ENCODE peak calls at places on chromosomes 16 and 17, in nine cellular contexts. J is H1; L is A549; D is naive thymus-derived CD4-positive, alpha-beta T cell; N is colonic mucosa; V is CD4-positive, CD25-positive, alpha-beta regulatory T cell; I is dorsolateral prefrontal cortex; S is suprapubic skin; G is OCI-LY7. T is an unnamed sample.

GRCh38 chr17:67042104-67042899 is 2.1 kb upstream of the CACNG1 start:
- DNase-seq in L (no peak), S (no peak), V (no peak), J (no peak), N (no peak), G (no peak), D (no peak), I (no peak), T (no peak)

GRCh38 chr16:90002759-90003158 is 16.5 kb downstream of the DBNDD1 start:
- DNase-seq in J (no peak), D (no peak), V (no peak), L (no peak), S (no peak), G (no peak), I (no peak), N (no peak), T (no peak)

GRCh38 chr17:78387982-78388941 is 9.8 kb downstream of the PGS1 start:
- DNase-seq in V (no peak), S (no peak), L (no peak), D (no peak), N (no peak), G (peak; percentile 76), J (no peak), I (no peak), T (no peak)

GRCh38 chr17:42034059-42034458 is 14.2 kb downstream of the NKIRAS2 start:
- DNase-seq in S (no peak), D (no peak), V (no peak), N (no peak), G (peak; percentile 64), J (no peak), I (no peak), L (no peak), T (no peak)

GRCh38 chr16:46632778-46633733 is 11.9 kb upstream of the SHCBP1 start:
- DNase-seq in S (no peak), V (no peak), D (no peak), G (no peak), J (peak; percentile 5), L (no peak), I (no peak), N (no peak), T (no peak)

GRCh38 chr17:1299729-1300579 is 20.5 kb downstream of the TRARG1 start:
- DNase-seq in V (no peak), I (no peak), N (no peak), J (no peak), D (no peak), L (no peak), G (no peak), S (no peak), T (no peak)

GRCh38 chr16:14525596-14525995 is 104.5 kb downstream of the PARN start:
- DNase-seq in J (no peak), S (no peak), V (no peak), D (no peak), L (no peak), G (no peak), N (no peak), I (no peak), T (no peak)

GRCh38 chr17:15510361-15510760 is 42.9 kb upstream of the CDRT4 start:
- DNase-seq in I (no peak), S (no peak), D (no peak), G (no peak), J (no peak), V (no peak), L (peak; percentile 41), N (no peak), T (peak; percentile 31)

DNA sequence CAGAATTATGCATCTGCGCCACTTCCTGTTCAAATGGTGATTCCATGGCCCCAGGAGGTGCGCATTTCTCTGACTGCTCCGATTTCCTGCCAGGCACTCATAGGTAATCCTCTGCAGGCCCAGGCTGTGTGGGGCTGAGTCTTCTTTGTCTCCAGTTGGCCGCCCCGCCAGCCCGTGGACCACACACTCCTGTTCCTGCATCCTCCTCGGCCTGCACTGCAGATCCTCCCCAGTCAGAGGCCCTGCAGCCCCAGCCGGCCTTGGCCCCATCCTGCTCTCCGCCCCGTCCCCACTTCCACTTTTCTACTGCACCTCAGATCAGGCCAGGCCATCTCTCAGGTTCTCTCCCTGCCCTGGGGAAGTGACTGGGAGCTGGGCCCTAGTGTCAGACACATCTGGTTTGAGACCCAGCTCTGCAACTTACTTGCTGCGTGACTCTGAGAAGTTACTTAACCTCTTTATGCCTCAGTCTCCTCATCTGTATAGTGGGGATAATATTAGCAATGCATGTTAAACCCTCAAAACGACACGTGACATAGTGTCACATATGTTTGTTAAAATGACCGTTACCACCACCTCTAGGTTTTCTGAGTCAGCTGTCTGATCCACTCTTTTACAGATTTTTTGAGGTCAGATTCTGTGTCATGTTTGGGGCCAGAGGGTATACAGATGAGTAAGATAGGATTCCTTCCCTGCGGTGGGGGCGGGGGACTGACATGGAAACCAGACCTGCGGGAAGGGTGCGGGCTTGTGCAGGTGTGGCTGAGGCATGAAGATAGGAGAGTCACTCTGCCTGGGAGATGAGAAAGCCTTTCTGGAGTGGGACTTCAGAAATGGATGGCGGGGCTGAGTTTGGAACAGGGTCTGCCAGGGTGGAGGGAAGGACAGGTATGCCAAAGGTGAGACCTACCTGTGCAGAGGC is 12.8 kb downstream of the RAB11FIP4 start:
- DNase-seq in L (no peak), N (no peak), G (no peak), V (no peak), D (no peak), J (no peak), S (no peak), I (no peak), T (no peak)
- H3K4me3 ChIP-seq in L (no peak overlapping the region), N (no peak overlapping the region), G (no peak overlapping the region), V (no peak overlapping the region), D (no peak overlapping the region), J (no peak overlapping the region), S (no peak overlapping the region), I (no peak overlapping the region), T (no peak overlapping the region)

GRCh38 chr16:73170587-73170986 is 122.7 kb upstream of the ZFHX3 start:
- DNase-seq in G (no peak), L (no peak), I (no peak), V (no peak), D (no peak), J (no peak), N (no peak), S (no peak), T (no peak)

GRCh38 chr16:73171380-73171779 is 123.5 kb upstream of the ZFHX3 start:
- DNase-seq in J (no peak), I (no peak), S (no peak), G (no peak), L (no peak), V (no peak), D (no peak), N (no peak), T (no peak)

GRCh38 chr16:73163238-73163795 is 115.4 kb upstream of the ZFHX3 start:
- DNase-seq in J (no peak), V (no peak), I (no peak), S (no peak), D (no peak), N (no peak), L (no peak), G (no peak), T (no peak)

GRCh38 chr16:73166394-73166971 is 118.6 kb upstream of the ZFHX3 start:
- DNase-seq in S (no peak), I (no peak), L (no peak), G (no peak), V (no peak), N (no peak), J (no peak), D (no peak), T (no peak)

DNA sequence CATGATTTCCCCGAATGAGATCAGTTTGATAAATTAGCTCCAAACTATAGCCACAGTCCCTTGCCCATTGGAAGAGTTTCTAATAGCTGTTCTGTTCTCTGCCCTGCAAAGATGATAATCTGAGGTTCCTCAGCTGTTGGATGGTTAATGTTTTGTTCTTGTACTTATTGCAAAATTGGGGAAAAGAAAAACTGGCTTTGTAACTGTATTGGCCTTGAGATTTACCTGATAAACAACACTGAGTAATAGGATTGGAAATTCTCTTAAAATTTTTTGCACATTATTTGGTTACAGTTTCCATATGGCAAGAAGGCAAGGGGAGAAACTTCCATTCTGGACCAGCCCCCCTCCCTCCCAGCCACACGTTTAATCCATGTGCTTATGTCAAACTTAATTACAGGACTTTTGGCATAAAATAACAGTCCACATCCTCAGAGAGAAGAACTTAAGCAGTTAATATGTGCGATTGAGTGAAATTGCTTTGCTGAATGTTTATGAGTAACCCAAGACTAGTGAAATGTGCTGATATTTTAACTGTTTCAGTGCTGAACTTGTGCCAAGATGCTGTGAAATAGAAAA is 119.1 kb upstream of the ZFHX3 start:
- DNase-seq in L (no peak), D (no peak), V (no peak), I (no peak), J (no peak), G (no peak), N (no peak), S (no peak), T (no peak)
- H3K4me3 ChIP-seq in L (no peak overlapping the region), D (no peak overlapping the region), V (peak overlapping the region; percentile 24), I (no peak overlapping the region), J (no peak overlapping the region), G (no peak overlapping the region), N (no peak overlapping the region), S (no peak overlapping the region), T (no peak overlapping the region)

GRCh38 chr16:30429418-30429677 is 482 bp downstream of the DCTPP1 start:
- DNase-seq in D (no peak), L (no peak), J (no peak), V (no peak), N (no peak), G (no peak), I (no peak), S (no peak), T (no peak)

GRCh38 chr16:30429678-30430427 is at the start of gene DCTPP1:
- DNase-seq in G (peak; percentile 100), V (peak; percentile 95), D (peak; percentile 79), J (peak; percentile 96), N (peak; percentile 97), S (peak; percentile 98), I (peak; percentile 94), L (peak; percentile 100), T (peak; percentile 94)

GRCh38 chr16:30428055-30428454 is 1.8 kb downstream of the DCTPP1 start:
- DNase-seq in L (no peak), S (no peak), N (no peak), G (no peak), I (no peak), D (no peak), J (no peak), V (no peak), T (no peak)

GRCh38 chr16:30434852-30435251 is 5.0 kb upstream of the DCTPP1 start:
- DNase-seq in L (no peak), D (no peak), J (no peak), S (no peak), V (no peak), I (no peak), G (no peak), N (no peak), T (no peak)

DNA sequence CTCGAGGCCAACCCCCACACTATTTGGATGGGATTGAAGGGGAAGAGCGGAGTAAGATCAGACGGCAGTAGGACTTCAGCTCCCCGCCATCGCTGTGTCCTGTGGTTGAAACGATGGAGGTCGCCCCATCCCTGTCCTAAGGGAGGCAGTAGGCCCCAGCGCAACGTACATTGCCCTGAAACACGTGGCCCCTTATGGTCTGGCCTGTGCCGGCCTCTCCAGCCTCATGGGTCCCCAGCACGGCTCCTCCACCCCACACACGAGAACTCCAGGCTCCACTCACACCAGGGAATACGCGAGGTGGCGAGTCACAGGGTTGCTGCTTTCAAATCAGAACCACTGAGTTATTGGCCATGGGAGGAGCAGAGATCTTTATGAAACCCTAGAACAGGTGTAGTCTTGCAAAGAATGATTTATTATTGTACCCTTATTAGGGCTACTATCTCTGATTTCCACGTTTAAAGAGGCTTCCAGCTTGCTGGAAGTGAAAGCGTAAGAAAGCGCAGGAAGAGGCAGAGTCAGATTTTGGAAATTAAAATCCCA is 669 bp upstream of the DCTPP1 start:
- DNase-seq in L (no peak), J (no peak), V (no peak), N (no peak), D (no peak), S (no peak), I (peak; percentile 15), G (no peak), T (no peak)
- H3K4me3 ChIP-seq in L (no peak overlapping the region), J (no peak overlapping the region), V (no peak overlapping the region), N (peak overlapping the region; percentile 46), D (no peak overlapping the region), S (peak overlapping the region; percentile 57), I (peak overlapping the region; percentile 81), G (peak overlapping the region; percentile 14), T (peak overlapping the region; percentile 71)

GRCh38 chr17:50288306-50288705 is 14.0 kb downstream of the TMEM92 start:
- DNase-seq in S (no peak), L (no peak), N (no peak), V (no peak), I (no peak), G (no peak), D (no peak), J (no peak), T (no peak)
- H3K4me3 ChIP-seq in S (no peak overlapping the region), L (no peak overlapping the region), N (no peak overlapping the region), V (no peak overlapping the region), I (no peak overlapping the region), G (no peak overlapping the region), D (no peak overlapping the region), J (no peak overlapping the region), T (no peak overlapping the region)